ENCODE peak calls at places on chromosomes 3 and 15, in six cellular contexts. Q is SJCRH30; G is effector memory CD4-positive, alpha-beta T cell; N is GM12864; W is small intestine; L is foreskin fibroblast. R is an unnamed sample.

GRCh38 chr3:50714953-50715352 is 40.2 kb downstream of the DOCK3 start:
- DNase-seq in Q (no peak), G (no peak), N (no peak), W (no peak), L (peak; percentile 4), R (no peak)

GRCh38 chr3:154758109-154758868 is 321.8 kb upstream of the MME start:
- DNase-seq in Q (no peak), G (no peak), N (no peak), W (peak; percentile 15), L (peak; percentile 64), R (no peak)

GRCh38 chr15:70083946-70084345 is 13.8 kb downstream of the TLE3 start:
- DNase-seq in Q (no peak), G (no peak), N (peak; percentile 60), W (no peak), L (no peak), R (no peak)

GRCh38 chr15:66706225-66706732 is 4.2 kb downstream of the SMAD6 start:
- DNase-seq in Q (no peak), G (no peak), N (no peak), W (peak; percentile 76), L (peak; percentile 80), R (no peak)

GRCh38 chr3:171813897-171814460 is 3.7 kb upstream of the PLD1 start:
- DNase-seq in Q (no peak), G (no peak), N (no peak), W (no peak), L (no peak), R (no peak)

GRCh38 chr3:121152573-121152972 is 244.6 kb downstream of the STXBP5L start:
- DNase-seq in Q (no peak), G (no peak), N (no peak), W (peak; percentile 3), L (no peak), R (no peak)

GRCh38 chr3:106263556-106263955 is 394.7 kb upstream of the CBLB start:
- DNase-seq in Q (no peak), G (no peak), N (no peak), W (peak; percentile 65), L (no peak), R (no peak)

GRCh38 chr15:48557335-48557734 is 88.2 kb downstream of the FBN1 start:
- DNase-seq in Q (no peak), G (no peak), N (no peak), W (no peak), L (no peak), R (no peak)

GRCh38 chr15:35445891-35446290 is 100.1 kb downstream of the DPH6 start:
- DNase-seq in Q (no peak), G (no peak), N (no peak), W (no peak), L (no peak), R (no peak)

GRCh38 chr3:25664810-25665645 is at the start of gene TOP2B:
- DNase-seq in Q (peak; percentile 97), G (peak; percentile 93), N (peak; percentile 92), W (peak; percentile 97), L (peak; percentile 98), R (peak; percentile 97)

GRCh38 chr3:16350041-16350952 is 85.3 kb downstream of the OXNAD1 start:
- DNase-seq in Q (no peak), G (no peak), N (no peak), W (no peak), L (peak; percentile 90), R (no peak)

GRCh38 chr3:79874646-79875045 is 106.8 kb upstream of the ROBO1 start:
- DNase-seq in Q (no peak), G (no peak), N (no peak), W (no peak), L (no peak), R (no peak)

GRCh38 chr15:42012241-42012640 is 8.6 kb downstream of the PLA2G4E start:
- DNase-seq in Q (no peak), G (no peak), N (no peak), W (peak; percentile 80), L (no peak), R (no peak)

GRCh38 chr3:187016639-187017345 is 86.5 kb downstream of the ST6GAL1 start:
- DNase-seq in Q (no peak), G (no peak), N (no peak), W (no peak), L (peak; percentile 30), R (no peak)

GRCh38 chr15:39685999-39686613 is 96.5 kb downstream of the FSIP1 start:
- DNase-seq in Q (peak; percentile 45), G (peak; percentile 14), N (no peak), W (peak; percentile 46), L (peak; percentile 79), R (peak; percentile 2)

GRCh38 chr3:65749066-65749465 is 289.7 kb downstream of the MAGI1 start:
- DNase-seq in Q (no peak), G (no peak), N (no peak), W (no peak), L (no peak), R (no peak)

GRCh38 chr3:89654031-89654430 is 546.6 kb downstream of the EPHA3 start:
- DNase-seq in Q (no peak), G (no peak), N (no peak), W (no peak), L (no peak), R (no peak)

GRCh38 chr3:94179059-94179458 is 116.2 kb downstream of the NSUN3 start:
- DNase-seq in Q (no peak), G (no peak), N (no peak), W (no peak), L (no peak), R (no peak)

GRCh38 chr15:57354436-57355123 is 21.7 kb upstream of the CGNL1 start:
- DNase-seq in Q (no peak), G (no peak), N (no peak), W (no peak), L (no peak), R (no peak)

GRCh38 chr3:188962253-188963247 is 209.2 kb upstream of the TPRG1 start:
- DNase-seq in Q (no peak), G (no peak), N (no peak), W (no peak), L (no peak), R (no peak)

GRCh38 chr3:160921020-160921635 is 165.1 kb downstream of the PPM1L start:
- DNase-seq in Q (peak; percentile 27), G (no peak), N (peak; percentile 5), W (peak; percentile 31), L (peak; percentile 80), R (no peak)

GRCh38 chr3:62405117-62405516 is 31.8 kb upstream of the FEZF2 start:
- DNase-seq in Q (no peak), G (no peak), N (no peak), W (no peak), L (no peak), R (no peak)

GRCh38 chr3:72702390-72702789 is 145.9 kb downstream of the SHQ1 start:
- DNase-seq in Q (no peak), G (no peak), N (no peak), W (no peak), L (no peak), R (no peak)

GRCh38 chr3:144181062-144181461 is 209.4 kb downstream of the DIPK2A start:
- DNase-seq in Q (no peak), G (no peak), N (no peak), W (no peak), L (no peak), R (no peak)

GRCh38 chr15:45795487-45796069 is 160.7 kb downstream of the SQOR start:
- DNase-seq in Q (peak; percentile 68), G (no peak), N (peak; percentile 10), W (peak; percentile 79), L (peak; percentile 48), R (no peak)

GRCh38 chr3:194070634-194071409 is 65.1 kb upstream of the HES1 start:
- DNase-seq in Q (peak; percentile 90), G (peak; percentile 25), N (peak; percentile 60), W (peak; percentile 83), L (peak; percentile 81), R (peak; percentile 29)

GRCh38 chr3:156818890-156819289 is 7.3 kb upstream of the LEKR1 start:
- DNase-seq in Q (peak; percentile 23), G (no peak), N (no peak), W (peak; percentile 66), L (peak; percentile 85), R (no peak)

GRCh38 chr3:52221141-52221562 is 4.3 kb downstream of the TLR9 start:
- DNase-seq in Q (no peak), G (no peak), N (no peak), W (no peak), L (no peak), R (no peak)

GRCh38 chr15:26665950-26666921 is 106.6 kb downstream of the GABRB3 start:
- DNase-seq in Q (no peak), G (no peak), N (no peak), W (no peak), L (no peak), R (no peak)

DNA sequence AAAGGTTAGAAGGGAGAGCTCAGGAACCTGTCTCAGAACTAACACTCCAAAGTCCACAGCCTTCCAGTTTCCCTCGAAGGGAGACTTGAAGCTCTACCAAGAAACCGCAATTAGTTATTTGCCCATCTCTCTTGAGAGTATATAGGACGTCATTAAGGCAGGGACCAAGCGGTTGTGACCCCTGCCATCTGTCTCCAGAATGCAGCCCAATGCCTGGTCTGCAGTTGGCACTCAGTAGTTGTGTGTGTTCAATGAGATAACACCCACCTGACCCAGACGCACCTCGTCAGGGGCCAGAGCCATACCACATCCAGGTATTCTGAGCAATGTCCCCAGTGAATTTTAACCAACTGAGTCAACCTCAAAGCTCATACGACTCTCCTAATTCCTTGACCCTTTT is 251.0 kb downstream of the VPS13C start:
- DNase-seq in Q (no peak), G (no peak), N (no peak), W (no peak), L (no peak), R (no peak)
- H3K4me3 ChIP-seq in Q (no peak overlapping the region), G (no peak overlapping the region), N (no peak overlapping the region), W (no peak overlapping the region), L (no peak overlapping the region), R (no peak overlapping the region)

GRCh38 chr3:182802413-182802812 is 9.1 kb downstream of the ATP11B start:
- DNase-seq in Q (no peak), G (no peak), N (no peak), W (no peak), L (no peak), R (no peak)

GRCh38 chr3:182800508-182800907 is 7.2 kb downstream of the ATP11B start:
- DNase-seq in Q (no peak), G (no peak), N (no peak), W (no peak), L (no peak), R (no peak)

GRCh38 chr3:182807056-182807455 is 13.8 kb downstream of the ATP11B start:
- DNase-seq in Q (no peak), G (no peak), N (no peak), W (no peak), L (no peak), R (no peak)

GRCh38 chr3:182803596-182803995 is 10.3 kb downstream of the ATP11B start:
- DNase-seq in Q (no peak), G (no peak), N (no peak), W (no peak), L (no peak), R (no peak)

GRCh38 chr3:182803006-182803405 is 9.7 kb downstream of the ATP11B start:
- DNase-seq in Q (no peak), G (no peak), N (no peak), W (no peak), L (no peak), R (no peak)
- H3K4me3 ChIP-seq in Q (no peak overlapping the region), G (no peak overlapping the region), N (no peak overlapping the region), W (no peak overlapping the region), L (no peak overlapping the region), R (peak overlapping the region; percentile 9)

GRCh38 chr3:185824467-185825378 is at the start of gene IGF2BP2:
- DNase-seq in Q (peak; percentile 76), G (no peak), N (no peak), W (peak; percentile 85), L (peak; percentile 97), R (peak; percentile 15)
- H3K4me3 ChIP-seq in Q (peak within 1 kb of the TSS; percentile 94), G (peak within 1 kb of the TSS; percentile 68), N (peak within 1 kb of the TSS; percentile 61), W (peak within 1 kb of the TSS; percentile 97), L (peak within 1 kb of the TSS; percentile 88), R (no peak within 1 kb of the TSS)

GRCh38 chr3:197353001-197353866 is 54.8 kb upstream of the DLG1 start:
- DNase-seq in Q (no peak), G (no peak), N (no peak), W (no peak), L (no peak), R (no peak)
- H3K4me3 ChIP-seq in Q (no peak overlapping the region), G (no peak overlapping the region), N (no peak overlapping the region), W (no peak overlapping the region), L (no peak overlapping the region), R (no peak overlapping the region)

R was measured in CD4-positive, CD25-positive, alpha-beta regulatory T cell.